ENCODE peak calls at places on chromosomes 1 and 21, in five cellular contexts. K, Z, Q, G and X are unnamed samples.

GRCh38 chr1:236622407-236622806 is 18.1 kb upstream of the HEATR1 start:
- DNase-seq in Q (no peak), G (no peak), K (no peak), Z (no peak), X (no peak)

GRCh38 chr1:224300346-224300745 is 29.6 kb downstream of the NVL start:
- DNase-seq in Q (no peak), K (peak), Z (no peak), G (no peak), X (no peak)

GRCh38 chr21:23936224-23936623 is 1671.1 kb downstream of the MRPL39 start:
- DNase-seq in Z (peak), Q (peak), G (no peak), K (peak), X (no peak)

GRCh38 chr21:33403786-33404571 is 766 bp downstream of the IFNGR2 start:
- DNase-seq in K (peak), G (peak), Z (peak), Q (peak), X (peak)

GRCh38 chr1:29577512-29577911 is 341.2 kb downstream of the PTPRU start:
- DNase-seq in Q (peak), G (no peak), Z (no peak), K (no peak), X (no peak)

GRCh38 chr1:38990746-38991637 is at the start of gene AKIRIN1:
- DNase-seq in Z (peak), G (peak), K (peak), Q (peak), X (peak)

GRCh38 chr1:54439550-54440223 is 33.5 kb upstream of the SSBP3 start:
- DNase-seq in Q (no peak), Z (no peak), K (no peak), G (no peak), X (no peak)

GRCh38 chr1:187654635-187655034 is 825.9 kb downstream of the PLA2G4A start:
- DNase-seq in Z (no peak), K (peak), Q (no peak), G (no peak), X (no peak)

GRCh38 chr1:243917177-243917862 is 67.3 kb upstream of the AKT3 start:
- DNase-seq in Q (peak), K (peak), Z (peak), G (peak), X (peak)

GRCh38 chr1:206479164-206480125 is 9.2 kb downstream of the IKBKE start:
- DNase-seq in K (peak), Q (peak), G (peak), Z (peak), X (peak)

GRCh38 chr1:36366091-36366661 is 19.5 kb downstream of the STK40 start:
- DNase-seq in K (peak), G (peak), Z (peak), Q (peak), X (no peak)

GRCh38 chr1:180887841-180888240 is 24.9 kb upstream of the KIAA1614 start:
- DNase-seq in K (no peak), Z (no peak), Q (no peak), G (no peak), X (no peak)

GRCh38 chr1:215104283-215104682 is 21.7 kb downstream of the KCNK2 start:
- DNase-seq in K (peak), Z (no peak), Q (no peak), G (no peak), X (no peak)

GRCh38 chr21:22096314-22096713 is 1098.1 kb downstream of the NCAM2 start:
- DNase-seq in K (no peak), G (no peak), Z (no peak), Q (no peak), X (no peak)

GRCh38 chr1:71721532-71721931 is 560.8 kb downstream of the NEGR1 start:
- DNase-seq in Q (no peak), Z (no peak), G (no peak), K (no peak), X (no peak)

GRCh38 chr1:25031966-25032667 is 102.0 kb upstream of the RUNX3 start:
- DNase-seq in K (peak), G (peak), Q (no peak), Z (no peak), X (peak)

GRCh38 chr1:41333146-41333784 is 28.0 kb upstream of the FOXO6 start:
- DNase-seq in Z (no peak), Q (no peak), K (peak), G (no peak), X (no peak)

GRCh38 chr1:6019166-6019845 is 26.4 kb upstream of the KCNAB2 start:
- DNase-seq in G (peak), Q (no peak), Z (no peak), K (no peak), X (no peak)

GRCh38 chr1:111619635-111620411 is at the start of gene RAP1A:
- DNase-seq in G (peak), Q (peak), Z (peak), K (peak), X (peak)

GRCh38 chr1:39158330-39159086 is 46.0 kb upstream of the MACF1 start:
- DNase-seq in K (peak), Q (peak), Z (peak), G (no peak), X (no peak)

GRCh38 chr1:173195596-173196088 is 11.5 kb downstream of the TNFSF4 start:
- DNase-seq in Z (no peak), G (no peak), Q (no peak), K (no peak), X (no peak)

GRCh38 chr1:20380616-20381035 is 90.0 kb downstream of the VWA5B1 start:
- DNase-seq in Z (peak), Q (no peak), G (no peak), K (peak), X (no peak)

GRCh38 chr1:227849251-227849650 is 33.8 kb downstream of the PRSS38 start:
- DNase-seq in Z (no peak), G (no peak), Q (no peak), K (no peak), X (no peak)

GRCh38 chr1:248622491-248623106 is 12.3 kb downstream of the OR2T11 start:
- DNase-seq in K (peak), Z (no peak), Q (no peak), G (no peak), X (no peak)

GRCh38 chr21:25801217-25802015 is 66.6 kb downstream of the GABPA start:
- DNase-seq in K (peak), Z (peak), G (peak), Q (peak), X (peak)

GRCh38 chr1:116320846-116321245 is 52.2 kb upstream of the ATP1A1 start:
- DNase-seq in K (no peak), Z (no peak), G (no peak), Q (no peak), X (no peak)

GRCh38 chr1:69406244-69406643 is 161.5 kb upstream of the LRRC7 start:
- DNase-seq in Z (no peak), K (no peak), Q (no peak), G (no peak), X (no peak)

GRCh38 chr21:43911015-43911934 is 46.3 kb downstream of the AGPAT3 start:
- DNase-seq in Q (no peak), Z (no peak), G (peak), K (no peak), X (no peak)

GRCh38 chr1:216325946-216326345 is 97.3 kb downstream of the USH2A start:
- DNase-seq in G (no peak), K (peak), Q (no peak), Z (no peak), X (no peak)

GRCh38 chr1:51168266-51168845 is 66.3 kb downstream of the C1orf185 start:
- DNase-seq in K (peak), Q (no peak), G (no peak), Z (no peak), X (no peak)

GRCh38 chr1:100860397-100860991 is 34.1 kb downstream of the EXTL2 start:
- DNase-seq in Z (no peak), G (no peak), K (peak), Q (peak), X (no peak)

GRCh38 chr1:21816602-21817302 is 4.7 kb downstream of the LDLRAD2 start:
- DNase-seq in K (peak), Z (no peak), G (no peak), Q (no peak), X (no peak)

GRCh38 chr1:151641229-151641628 is 29.4 kb downstream of the SNX27 start:
- DNase-seq in G (no peak), Q (no peak), Z (no peak), K (no peak), X (no peak)

GRCh38 chr1:209513226-209513625 is 70.3 kb upstream of the CAMK1G start:
- DNase-seq in G (no peak), Z (no peak), Q (peak), K (peak), X (no peak)

GRCh38 chr1:32937061-32937460 is 27.5 kb downstream of the RNF19B start:
- DNase-seq in G (no peak), Q (no peak), K (peak), Z (no peak), X (no peak)

GRCh38 chr1:117231748-117232373 is 21.1 kb upstream of the VTCN1 start:
- DNase-seq in Z (no peak), K (no peak), Q (no peak), G (no peak), X (no peak)

GRCh38 chr1:171809834-171810233 is 28.4 kb downstream of the METTL13 start:
- DNase-seq in Z (no peak), G (no peak), Q (no peak), K (no peak), X (no peak)

GRCh38 chr21:33750017-33750416 is 107.7 kb downstream of the ITSN1 start:
- DNase-seq in K (no peak), Q (no peak), G (no peak), Z (no peak), X (no peak)

GRCh38 chr21:35212393-35213127 is 163.5 kb upstream of the RUNX1 start:
- DNase-seq in G (peak), K (peak), Z (no peak), Q (no peak), X (peak)
- H3K27ac ChIP-seq in G (peak), K (peak), Z (no peak), Q (no peak), X (peak)

GRCh38 chr1:30886710-30887428 is 21.7 kb downstream of the SDC3 start:
- DNase-seq in K (no peak), Q (no peak), Z (no peak), G (no peak), X (no peak)
- H3K27ac ChIP-seq in K (peak), Q (peak), Z (peak), G (no peak), X (no peak)

GRCh38 chr1:109978761-109979488 is 5.6 kb upstream of the AHCYL1 start:
- DNase-seq in Z (no peak), K (peak), G (no peak), Q (no peak), X (no peak)
- H3K27ac ChIP-seq in Z (no peak), K (peak), G (peak), Q (no peak), X (peak)

GRCh38 chr1:229252228-229252984 is 18.5 kb upstream of the RAB4A start:
- DNase-seq in G (no peak), Q (no peak), Z (no peak), K (no peak), X (no peak)
- H3K27ac ChIP-seq in G (no peak), Q (no peak), Z (peak), K (no peak), X (no peak)

GRCh38 chr1:89904219-89904980 is 83.6 kb downstream of the LRRC8D start:
- DNase-seq in G (no peak), Z (no peak), Q (no peak), K (no peak), X (no peak)
- H3K27ac ChIP-seq in G (peak), Z (peak), Q (peak), K (peak), X (peak)